ENCODE peak calls at places on chromosomes 12 and 14, in five cellular contexts. X is activated CD4-positive, CD25-positive, alpha-beta regulatory T cell; A is EH; S is ACHN; Q is fibroblast of lung. L is an unnamed sample.

GRCh38 chr12:12367096-12367998 is 10.5 kb downstream of the BORCS5 start:
- DNase-seq in X (no peak), A (no peak), S (no peak), Q (no peak), L (no peak)

GRCh38 chr12:110102255-110102654 is 21.9 kb upstream of the IFT81 start:
- DNase-seq in X (no peak), A (peak), S (peak), Q (peak), L (peak)

GRCh38 chr12:121080909-121081308 is 41.9 kb upstream of the OASL start:
- DNase-seq in X (no peak), A (no peak), S (no peak), Q (no peak), L (no peak)

GRCh38 chr12:42084522-42084921 is 60.2 kb downstream of the GXYLT1 start:
- DNase-seq in X (no peak), A (peak), S (no peak), Q (no peak), L (no peak)

GRCh38 chr14:56686416-56686815 is 106.8 kb downstream of the TMEM260 start:
- DNase-seq in X (no peak), A (no peak), S (no peak), Q (no peak), L (no peak)

GRCh38 chr14:69316449-69317391 is 56.8 kb downstream of the GALNT16 start:
- DNase-seq in X (no peak), A (peak), S (peak), Q (peak), L (peak)

GRCh38 chr12:14099994-14100393 is 118.6 kb upstream of the GRIN2B start:
- DNase-seq in X (no peak), A (no peak), S (no peak), Q (no peak), L (no peak)

GRCh38 chr12:108612788-108613282 is 15.0 kb upstream of the TMEM119 start:
- DNase-seq in X (no peak), A (no peak), S (no peak), Q (peak), L (no peak)

GRCh38 chr12:28424965-28425364 is 234.7 kb downstream of the CCDC91 start:
- DNase-seq in X (no peak), A (peak), S (peak), Q (peak), L (no peak)

GRCh38 chr12:20549115-20549719 is 145.9 kb upstream of the SLCO1C1 start:
- DNase-seq in X (no peak), A (peak), S (peak), Q (peak), L (peak)

GRCh38 chr12:100753837-100754236 is 40.7 kb upstream of the ANO4 start:
- DNase-seq in X (no peak), A (no peak), S (no peak), Q (peak), L (no peak)

GRCh38 chr12:104656921-104657320 is 200.2 kb downstream of the CHST11 start:
- DNase-seq in X (no peak), A (no peak), S (no peak), Q (no peak), L (no peak)

GRCh38 chr12:63068857-63069442 is 82.1 kb downstream of the AVPR1A start:
- DNase-seq in X (no peak), A (peak), S (peak), Q (peak), L (peak)

GRCh38 chr12:67364228-67364627 is 95.1 kb downstream of the CAND1 start:
- DNase-seq in X (no peak), A (peak), S (no peak), Q (no peak), L (no peak)

GRCh38 chr12:20451759-20452158 is 83.4 kb downstream of the PDE3A start:
- DNase-seq in X (no peak), A (peak), S (no peak), Q (peak), L (no peak)

GRCh38 chr12:95836185-95836609 is 22.6 kb upstream of the SNRPF start:
- DNase-seq in X (no peak), A (peak), S (no peak), Q (peak), L (peak)

L was measured in RKO.